ENCODE peak calls at places on chromosomes 12 and 14, in six cellular contexts. W is cardiac fibroblast, Q is heart right ventricle, L is progenitor cell of endocrine pancreas, E is tibial nerve, F is adrenal gland. K is an unnamed sample.

GRCh38 chr14:95895720-95896119 is 19.1 kb downstream of the TUNAR start:
- DNase-seq in F (peak; percentile 8), Q (no peak), L (no peak), E (no peak), W (no peak), K (no peak)

GRCh38 chr12:121784460-121784859 is 9.0 kb downstream of the RHOF start:
- DNase-seq in F (peak; percentile 85), L (no peak), W (peak; percentile 91), E (no peak), Q (no peak), K (no peak)

GRCh38 chr12:72295101-72295500 is 22.9 kb downstream of the TRHDE start:
- DNase-seq in W (no peak), L (no peak), Q (no peak), F (no peak), E (no peak), K (no peak)

GRCh38 chr14:91845652-91846051 is 21.7 kb downstream of the TC2N start:
- DNase-seq in Q (no peak), E (no peak), L (no peak), W (no peak), F (no peak), K (no peak)

GRCh38 chr12:2163172-2163927 is 110.6 kb downstream of the CACNA1C start:
- DNase-seq in Q (peak; percentile 85), F (peak; percentile 76), L (no peak), W (peak; percentile 89), E (peak; percentile 72), K (no peak)

GRCh38 chr14:55843718-55844403 is 263.9 kb downstream of the KTN1 start:
- DNase-seq in Q (no peak), F (no peak), W (peak; percentile 39), E (no peak), L (no peak), K (no peak)

GRCh38 chr14:96253140-96253539 is 2.9 kb upstream of the BDKRB1 start:
- DNase-seq in L (no peak), Q (no peak), F (no peak), E (no peak), W (peak; percentile 86), K (peak; percentile 52)

GRCh38 chr12:107986183-107986582 is 142.9 kb upstream of the WSCD2 start:
- DNase-seq in F (no peak), Q (no peak), L (no peak), E (no peak), W (no peak), K (no peak)

GRCh38 chr12:117501470-117501869 is 140.0 kb upstream of the NOS1 start:
- DNase-seq in L (no peak), W (no peak), E (no peak), Q (peak; percentile 34), F (peak; percentile 67), K (no peak)

DNA sequence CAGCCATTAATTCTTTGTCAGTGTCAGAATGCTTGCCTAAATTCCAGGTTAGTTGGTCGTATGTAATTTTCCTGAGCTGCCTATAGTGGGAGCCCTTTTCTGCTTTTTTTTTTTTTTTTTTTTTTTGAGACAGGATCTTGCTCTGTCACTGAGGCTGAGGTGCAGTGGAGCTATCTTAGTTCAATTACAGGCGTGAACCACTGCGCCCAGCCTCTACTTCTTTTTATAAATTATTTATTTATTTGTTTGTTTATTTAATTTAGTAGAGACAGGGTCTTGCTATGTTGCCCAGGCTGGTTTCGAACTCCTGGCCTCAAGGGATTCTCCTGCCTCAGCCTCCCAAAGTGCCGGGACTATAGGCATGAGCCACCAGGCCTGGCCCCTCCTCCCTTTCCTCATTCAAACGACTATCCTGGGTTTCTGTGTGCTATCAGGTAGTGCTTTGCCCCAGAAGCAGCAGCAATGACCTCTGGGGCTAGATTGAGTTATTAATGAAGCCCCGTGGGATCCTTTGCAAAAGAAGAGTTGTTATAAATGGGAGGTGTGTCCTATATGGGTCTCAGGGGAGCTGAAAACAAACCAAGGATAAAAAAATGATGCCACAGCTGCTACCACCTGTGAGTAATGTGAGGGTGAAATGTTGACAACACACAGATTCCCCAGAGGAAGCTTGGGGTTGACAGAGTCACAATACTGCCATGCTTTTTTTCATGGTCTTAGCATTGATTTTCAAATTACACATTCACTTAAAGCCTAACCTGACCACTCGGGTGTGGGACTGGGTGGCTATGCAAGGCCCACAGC is 34.6 kb upstream of the NFKBIA start:
- DNase-seq in F (no peak), Q (no peak), L (no peak), W (peak; percentile 41), E (no peak), K (no peak)
- TF ChIP-seq CTCF in F (peak; percentile 24), Q (peak; percentile 29), L (peak; percentile 58), W (peak; percentile 63), E (no peak), K (peak; percentile 79)

DNA sequence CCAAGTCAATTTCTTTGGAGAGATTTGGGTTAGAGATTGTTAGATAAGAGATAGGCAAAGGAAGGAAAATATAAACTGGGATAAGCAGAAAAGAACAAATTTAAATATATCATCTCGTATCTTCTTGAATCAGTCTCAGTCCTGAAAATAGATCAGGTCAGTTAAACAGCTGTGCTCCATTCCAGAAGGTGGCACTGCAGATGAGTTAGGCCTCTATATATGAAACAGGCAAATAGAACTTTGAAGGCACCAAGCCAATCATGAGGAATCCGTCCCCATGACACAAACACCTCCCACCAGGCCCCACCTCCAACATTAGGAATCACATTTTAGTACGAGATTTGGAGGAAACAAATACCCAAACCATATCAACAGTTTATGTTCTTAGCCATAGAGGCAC is 605.5 kb upstream of the USP15 start:
- DNase-seq in Q (no peak), W (no peak), F (peak; percentile 46), E (no peak), L (no peak), K (no peak)
- TF ChIP-seq CTCF in Q (no peak), W (no peak), F (peak; percentile 40), E (no peak), L (peak; percentile 16), K (peak; percentile 15)

DNA sequence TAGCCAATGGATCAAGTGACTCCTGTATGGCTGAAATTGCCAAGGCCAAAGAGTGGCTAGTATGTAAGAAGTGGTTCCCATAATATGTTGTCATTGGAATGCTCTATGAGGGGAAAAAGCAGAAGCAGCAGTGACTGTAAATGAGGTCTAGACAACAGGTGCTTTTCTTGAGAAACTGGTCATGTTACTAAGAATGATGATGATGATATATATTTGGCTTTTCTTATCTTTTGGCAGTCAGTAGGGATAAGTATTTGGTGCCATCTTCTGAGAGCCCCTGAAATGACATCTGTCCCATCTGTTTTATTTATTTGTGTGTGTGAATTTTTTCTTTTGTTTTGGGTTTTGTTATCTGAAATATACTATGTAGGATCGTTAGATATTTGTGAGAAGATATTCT is 141.7 kb downstream of the SYT1 start:
- DNase-seq in Q (no peak), E (no peak), W (peak; percentile 54), F (no peak), L (no peak), K (no peak)
- TF ChIP-seq CTCF in Q (no peak), E (no peak), W (peak; percentile 21), F (no peak), L (peak; percentile 8), K (peak; percentile 68)

GRCh38 chr14:60721331-60722162 is 2.6 kb downstream of the SIX4 start:
- DNase-seq in E (no peak), Q (peak; percentile 37), F (peak; percentile 46), W (peak; percentile 54), L (peak; percentile 37), K (peak; percentile 94)
- TF ChIP-seq CTCF in E (peak; percentile 17), Q (no peak), F (no peak), W (peak; percentile 35), L (peak; percentile 64), K (peak; percentile 72)

DNA sequence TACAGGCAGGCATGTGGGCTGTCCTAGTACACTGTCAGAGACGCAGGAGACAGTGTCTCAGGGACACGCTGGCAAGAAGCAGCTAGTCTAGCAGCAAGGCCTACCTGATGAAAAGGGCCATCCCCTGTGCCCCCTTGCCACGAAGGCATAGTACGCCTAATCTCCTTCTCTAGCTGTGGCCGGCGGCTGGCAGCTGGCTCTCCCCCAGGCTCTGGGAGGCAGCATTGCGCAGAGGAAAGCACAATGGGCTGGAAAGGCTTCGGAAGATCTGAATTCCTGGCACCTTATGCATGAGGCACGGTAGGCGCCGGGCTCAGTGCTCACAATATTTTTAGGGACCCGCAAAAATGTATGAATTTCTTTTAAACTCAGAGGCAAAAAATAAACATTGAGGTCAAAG is 16.0 kb upstream of the PLEKHH1 start:
- DNase-seq in F (peak; percentile 62), W (peak; percentile 26), Q (peak; percentile 49), L (no peak), E (no peak), K (no peak)
- TF ChIP-seq CTCF in F (no peak), W (no peak), Q (no peak), L (no peak), E (no peak), K (peak; percentile 33)

DNA sequence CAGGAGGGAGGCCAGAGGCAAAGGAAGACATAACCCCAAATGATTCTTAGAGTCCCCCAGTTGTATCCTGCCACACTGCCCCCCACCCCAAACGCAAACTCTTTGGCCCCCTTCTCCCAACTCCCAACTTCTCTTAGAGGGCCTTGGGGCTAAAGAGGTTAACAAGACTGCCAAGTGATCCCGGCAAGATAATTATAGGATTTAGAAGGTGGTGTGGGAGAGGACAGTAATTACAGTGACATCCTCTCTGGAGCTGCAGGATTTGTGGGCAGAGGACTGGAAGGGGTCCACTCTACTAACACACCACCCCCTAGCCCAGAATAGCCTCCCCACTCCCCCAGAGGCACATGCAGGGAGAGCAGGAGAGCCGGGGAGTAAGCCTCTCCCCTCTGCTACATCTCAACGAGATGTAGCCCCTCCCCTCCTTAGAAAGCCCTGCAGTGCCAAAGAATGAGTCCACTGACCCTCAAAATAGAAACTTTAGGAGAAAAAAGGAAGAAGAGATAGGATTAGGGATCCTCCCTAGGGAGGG is 5.3 kb upstream of the GDF11 start:
- DNase-seq in W (no peak), Q (no peak), E (no peak), F (no peak), L (no peak), K (no peak)
- TF ChIP-seq CTCF in W (no peak), Q (no peak), E (no peak), F (no peak), L (no peak), K (peak; percentile 49)

GRCh38 chr12:105321125-105321524 is 9.4 kb upstream of the C12orf75 start:
- DNase-seq in E (no peak), F (no peak), W (no peak), L (no peak), Q (no peak), K (no peak)

GRCh38 chr12:105318651-105319483 is 11.6 kb upstream of the C12orf75 start:
- DNase-seq in W (no peak), L (no peak), F (no peak), Q (no peak), E (no peak), K (no peak)

GRCh38 chr12:105317453-105317852 is 13.0 kb upstream of the C12orf75 start:
- DNase-seq in L (no peak), E (no peak), W (peak; percentile 64), Q (no peak), F (no peak), K (no peak)

GRCh38 chr12:105317942-105318614 is 12.4 kb upstream of the C12orf75 start:
- DNase-seq in F (no peak), W (peak; percentile 46), E (no peak), L (no peak), Q (no peak), K (no peak)

GRCh38 chr12:105319691-105320209 is 10.7 kb upstream of the C12orf75 start:
- DNase-seq in Q (no peak), W (no peak), L (no peak), E (no peak), F (no peak), K (no peak)
- TF ChIP-seq CTCF in Q (no peak), W (no peak), L (no peak), E (no peak), F (no peak), K (no peak)